ENCODE peak calls at places on chromosome 21, in four cellular contexts. S is activated T-cell treated with anti-CD3 and anti-CD28 coated beads, Interleukin-2, amount 50 U/mL, for 24 hours; N is activated effector memory CD4-positive, alpha-beta T cell treated with Interleukin-2 at 50 U/mL for 16 hours; W is GM03348. Y is an unnamed sample.

GRCh38 chr21:14526816-14527689 is 19.1 kb downstream of the SAMSN1 start:
- DNase-seq in S (no peak), N (no peak), W (no peak), Y (no peak)

GRCh38 chr21:28521932-28522826 is 470.5 kb downstream of the LTN1 start:
- DNase-seq in S (no peak), N (no peak), W (peak), Y (peak)

GRCh38 chr21:41899431-41900202 is 20.5 kb upstream of the PRDM15 start:
- DNase-seq in S (peak), N (peak), W (no peak), Y (no peak)

GRCh38 chr21:43209575-43210453 is 41.0 kb downstream of the CRYAA start:
- DNase-seq in S (peak), N (no peak), W (no peak), Y (peak)

GRCh38 chr21:37575536-37576083 is 209.0 kb downstream of the DYRK1A start:
- DNase-seq in S (no peak), N (no peak), W (no peak), Y (no peak)

GRCh38 chr21:20030390-20030789 is 967.8 kb upstream of the NCAM2 start:
- DNase-seq in S (no peak), N (no peak), W (no peak), Y (no peak)

GRCh38 chr21:8997011-8997440 is 1524.4 kb upstream of the TPTE start:
- DNase-seq in S (no peak), N (no peak), W (no peak), Y (no peak)

GRCh38 chr21:34357889-34358288 is 5.9 kb upstream of the KCNE2 start:
- DNase-seq in S (no peak), N (no peak), W (no peak), Y (no peak)

GRCh38 chr21:41251961-41252642 is 64.5 kb upstream of the FAM3B start:
- DNase-seq in S (no peak), N (no peak), W (no peak), Y (peak)

GRCh38 chr21:32411366-32412161 is 942 bp upstream of the EVA1C start:
- DNase-seq in S (peak), N (peak), W (peak), Y (peak)

GRCh38 chr21:40846057-40846456 is 901 bp downstream of the DSCAM start:
- DNase-seq in S (no peak), N (no peak), W (no peak), Y (no peak)

GRCh38 chr21:22796147-22796546 is 1797.9 kb downstream of the NCAM2 start:
- DNase-seq in S (no peak), N (no peak), W (no peak), Y (no peak)